ENCODE peak calls at places on chromosomes 4 and X, in nine cellular contexts. One of them, this sample, is unnamed.

GRCh38 chr4:88060431-88060830 is 53.0 kb downstream of the PKD2 start:
- DNase-seq in NCI-H2029: no peak
- DNase-seq in dermis microvascular lymphatic vessel endothelial cell: no peak
- DNase-seq in NCI-H1105: no peak
- DNase-seq in stimulated activated CD4-positive, alpha-beta T cell treated with anti-CD3 and anti-CD28 coated beads, Interleukin-4, amount 100 ng/mL, for 4 hours: no peak
- DNase-seq in heart right ventricle: no peak
- DNase-seq in kidney tubule cell: no peak
- DNase-seq in CD8-positive, alpha-beta T cell: no peak
- DNase-seq in adrenal gland: no peak
- DNase-seq in this sample: no peak

GRCh38 chrX:44474410-44474809 is 68.2 kb downstream of the FUNDC1 start:
- DNase-seq in dermis microvascular lymphatic vessel endothelial cell: no peak
- DNase-seq in NCI-H2029: no peak
- DNase-seq in adrenal gland: no peak
- DNase-seq in CD8-positive, alpha-beta T cell: no peak
- DNase-seq in heart right ventricle: no peak
- DNase-seq in stimulated activated CD4-positive, alpha-beta T cell treated with anti-CD3 and anti-CD28 coated beads, Interleukin-4, amount 100 ng/mL, for 4 hours: no peak
- DNase-seq in kidney tubule cell: no peak
- DNase-seq in NCI-H1105: no peak
- DNase-seq in this sample: no peak

GRCh38 chrX:119025900-119026299 is 46.9 kb upstream of the CT47C1 start:
- DNase-seq in CD8-positive, alpha-beta T cell: no peak
- DNase-seq in dermis microvascular lymphatic vessel endothelial cell: no peak
- DNase-seq in NCI-H1105: no peak
- DNase-seq in adrenal gland: no peak
- DNase-seq in kidney tubule cell: no peak
- DNase-seq in NCI-H2029: no peak
- DNase-seq in heart right ventricle: no peak
- DNase-seq in stimulated activated CD4-positive, alpha-beta T cell treated with anti-CD3 and anti-CD28 coated beads, Interleukin-4, amount 100 ng/mL, for 4 hours: no peak
- DNase-seq in this sample: no peak

GRCh38 chr4:157005193-157005592 is 33.6 kb upstream of the PDGFC start:
- DNase-seq in CD8-positive, alpha-beta T cell: no peak
- DNase-seq in heart right ventricle: no peak
- DNase-seq in stimulated activated CD4-positive, alpha-beta T cell treated with anti-CD3 and anti-CD28 coated beads, Interleukin-4, amount 100 ng/mL, for 4 hours: no peak
- DNase-seq in dermis microvascular lymphatic vessel endothelial cell: no peak
- DNase-seq in NCI-H1105: no peak
- DNase-seq in NCI-H2029: no peak
- DNase-seq in kidney tubule cell: no peak
- DNase-seq in adrenal gland: no peak
- DNase-seq in this sample: no peak

GRCh38 chrX:1295550-1295949 is 26.9 kb downstream of the CSF2RA start:
- DNase-seq in kidney tubule cell: no peak
- DNase-seq in adrenal gland: no peak
- DNase-seq in heart right ventricle: no peak
- DNase-seq in NCI-H1105: no peak
- DNase-seq in CD8-positive, alpha-beta T cell: no peak
- DNase-seq in NCI-H2029: no peak
- DNase-seq in stimulated activated CD4-positive, alpha-beta T cell treated with anti-CD3 and anti-CD28 coated beads, Interleukin-4, amount 100 ng/mL, for 4 hours: no peak
- DNase-seq in dermis microvascular lymphatic vessel endothelial cell: no peak
- DNase-seq in this sample: no peak

GRCh38 chr4:91729851-91730250 is 573.9 kb upstream of the GRID2 start:
- DNase-seq in NCI-H2029: no peak
- DNase-seq in adrenal gland: no peak
- DNase-seq in heart right ventricle: no peak
- DNase-seq in CD8-positive, alpha-beta T cell: no peak
- DNase-seq in NCI-H1105: no peak
- DNase-seq in dermis microvascular lymphatic vessel endothelial cell: no peak
- DNase-seq in kidney tubule cell: no peak
- DNase-seq in stimulated activated CD4-positive, alpha-beta T cell treated with anti-CD3 and anti-CD28 coated beads, Interleukin-4, amount 100 ng/mL, for 4 hours: no peak
- DNase-seq in this sample: no peak

GRCh38 chrX:276588-277171 is 4.5 kb upstream of the PLCXD1 start:
- DNase-seq in stimulated activated CD4-positive, alpha-beta T cell treated with anti-CD3 and anti-CD28 coated beads, Interleukin-4, amount 100 ng/mL, for 4 hours: peak
- DNase-seq in kidney tubule cell: peak
- DNase-seq in dermis microvascular lymphatic vessel endothelial cell: no peak
- DNase-seq in NCI-H1105: no peak
- DNase-seq in heart right ventricle: peak
- DNase-seq in adrenal gland: peak
- DNase-seq in CD8-positive, alpha-beta T cell: no peak
- DNase-seq in NCI-H2029: no peak
- DNase-seq in this sample: no peak

GRCh38 chr4:52290468-52290867 is 239.4 kb downstream of the SPATA18 start:
- DNase-seq in NCI-H1105: no peak
- DNase-seq in CD8-positive, alpha-beta T cell: no peak
- DNase-seq in dermis microvascular lymphatic vessel endothelial cell: no peak
- DNase-seq in heart right ventricle: peak
- DNase-seq in NCI-H2029: no peak
- DNase-seq in adrenal gland: no peak
- DNase-seq in stimulated activated CD4-positive, alpha-beta T cell treated with anti-CD3 and anti-CD28 coated beads, Interleukin-4, amount 100 ng/mL, for 4 hours: no peak
- DNase-seq in kidney tubule cell: no peak
- DNase-seq in this sample: no peak

GRCh38 chrX:130552444-130553073 is 150.8 kb downstream of the RBMX2 start:
- DNase-seq in heart right ventricle: no peak
- DNase-seq in NCI-H1105: no peak
- DNase-seq in CD8-positive, alpha-beta T cell: no peak
- DNase-seq in kidney tubule cell: peak
- DNase-seq in adrenal gland: no peak
- DNase-seq in stimulated activated CD4-positive, alpha-beta T cell treated with anti-CD3 and anti-CD28 coated beads, Interleukin-4, amount 100 ng/mL, for 4 hours: no peak
- DNase-seq in NCI-H2029: no peak
- DNase-seq in dermis microvascular lymphatic vessel endothelial cell: no peak
- DNase-seq in this sample: no peak

GRCh38 chr4:37243722-37244582 is 591 bp upstream of the NWD2 start:
- DNase-seq in NCI-H2029: no peak
- DNase-seq in heart right ventricle: peak
- DNase-seq in kidney tubule cell: peak
- DNase-seq in CD8-positive, alpha-beta T cell: no peak
- DNase-seq in NCI-H1105: no peak
- DNase-seq in stimulated activated CD4-positive, alpha-beta T cell treated with anti-CD3 and anti-CD28 coated beads, Interleukin-4, amount 100 ng/mL, for 4 hours: no peak
- DNase-seq in adrenal gland: no peak
- DNase-seq in dermis microvascular lymphatic vessel endothelial cell: no peak
- DNase-seq in this sample: no peak

GRCh38 chr4:26022346-26022891 is 108.4 kb downstream of the SMIM20 start:
- DNase-seq in adrenal gland: no peak
- DNase-seq in NCI-H1105: peak
- DNase-seq in dermis microvascular lymphatic vessel endothelial cell: peak
- DNase-seq in CD8-positive, alpha-beta T cell: no peak
- DNase-seq in heart right ventricle: no peak
- DNase-seq in stimulated activated CD4-positive, alpha-beta T cell treated with anti-CD3 and anti-CD28 coated beads, Interleukin-4, amount 100 ng/mL, for 4 hours: no peak
- DNase-seq in NCI-H2029: peak
- DNase-seq in kidney tubule cell: peak
- DNase-seq in this sample: peak

GRCh38 chr4:1172971-1173757 is 781 bp upstream of the SPON2 start:
- DNase-seq in adrenal gland: no peak
- DNase-seq in NCI-H2029: no peak
- DNase-seq in kidney tubule cell: peak
- DNase-seq in stimulated activated CD4-positive, alpha-beta T cell treated with anti-CD3 and anti-CD28 coated beads, Interleukin-4, amount 100 ng/mL, for 4 hours: no peak
- DNase-seq in NCI-H1105: no peak
- DNase-seq in dermis microvascular lymphatic vessel endothelial cell: no peak
- DNase-seq in heart right ventricle: no peak
- DNase-seq in CD8-positive, alpha-beta T cell: no peak
- DNase-seq in this sample: no peak

GRCh38 chr4:160537681-160538080 is 1434.8 kb downstream of the RAPGEF2 start:
- DNase-seq in kidney tubule cell: no peak
- DNase-seq in heart right ventricle: no peak
- DNase-seq in CD8-positive, alpha-beta T cell: no peak
- DNase-seq in dermis microvascular lymphatic vessel endothelial cell: no peak
- DNase-seq in stimulated activated CD4-positive, alpha-beta T cell treated with anti-CD3 and anti-CD28 coated beads, Interleukin-4, amount 100 ng/mL, for 4 hours: no peak
- DNase-seq in adrenal gland: no peak
- DNase-seq in NCI-H1105: no peak
- DNase-seq in NCI-H2029: no peak
- DNase-seq in this sample: no peak

GRCh38 chr4:56434599-56435000 is 815 bp downstream of the PPAT start:
- DNase-seq in heart right ventricle: no peak
- DNase-seq in dermis microvascular lymphatic vessel endothelial cell: peak
- DNase-seq in adrenal gland: no peak
- DNase-seq in CD8-positive, alpha-beta T cell: no peak
- DNase-seq in stimulated activated CD4-positive, alpha-beta T cell treated with anti-CD3 and anti-CD28 coated beads, Interleukin-4, amount 100 ng/mL, for 4 hours: no peak
- DNase-seq in NCI-H2029: peak
- DNase-seq in NCI-H1105: no peak
- DNase-seq in kidney tubule cell: no peak
- DNase-seq in this sample: peak

GRCh38 chr4:14701389-14701788 is 300.9 kb upstream of the CPEB2 start:
- DNase-seq in kidney tubule cell: no peak
- DNase-seq in adrenal gland: peak
- DNase-seq in NCI-H1105: no peak
- DNase-seq in heart right ventricle: no peak
- DNase-seq in stimulated activated CD4-positive, alpha-beta T cell treated with anti-CD3 and anti-CD28 coated beads, Interleukin-4, amount 100 ng/mL, for 4 hours: no peak
- DNase-seq in dermis microvascular lymphatic vessel endothelial cell: no peak
- DNase-seq in NCI-H2029: no peak
- DNase-seq in CD8-positive, alpha-beta T cell: no peak
- DNase-seq in this sample: no peak

GRCh38 chr4:59647500-59647899 is 1552.6 kb upstream of the ADGRL3 start:
- DNase-seq in kidney tubule cell: no peak
- DNase-seq in heart right ventricle: no peak
- DNase-seq in CD8-positive, alpha-beta T cell: no peak
- DNase-seq in stimulated activated CD4-positive, alpha-beta T cell treated with anti-CD3 and anti-CD28 coated beads, Interleukin-4, amount 100 ng/mL, for 4 hours: no peak
- DNase-seq in adrenal gland: no peak
- DNase-seq in dermis microvascular lymphatic vessel endothelial cell: no peak
- DNase-seq in NCI-H2029: no peak
- DNase-seq in NCI-H1105: no peak
- DNase-seq in this sample: no peak

GRCh38 chr4:140269369-140269768 is 104.1 kb upstream of the SCOC start:
- DNase-seq in dermis microvascular lymphatic vessel endothelial cell: no peak
- DNase-seq in kidney tubule cell: no peak
- DNase-seq in NCI-H2029: no peak
- DNase-seq in adrenal gland: no peak
- DNase-seq in stimulated activated CD4-positive, alpha-beta T cell treated with anti-CD3 and anti-CD28 coated beads, Interleukin-4, amount 100 ng/mL, for 4 hours: no peak
- DNase-seq in heart right ventricle: no peak
- DNase-seq in NCI-H1105: no peak
- DNase-seq in CD8-positive, alpha-beta T cell: no peak
- DNase-seq in this sample: no peak

GRCh38 chrX:69029696-69030245 is 135.5 kb downstream of the PJA1 start:
- DNase-seq in NCI-H2029: no peak
- DNase-seq in dermis microvascular lymphatic vessel endothelial cell: no peak
- DNase-seq in kidney tubule cell: no peak
- DNase-seq in adrenal gland: no peak
- DNase-seq in NCI-H1105: no peak
- DNase-seq in stimulated activated CD4-positive, alpha-beta T cell treated with anti-CD3 and anti-CD28 coated beads, Interleukin-4, amount 100 ng/mL, for 4 hours: no peak
- DNase-seq in CD8-positive, alpha-beta T cell: no peak
- DNase-seq in heart right ventricle: no peak
- DNase-seq in this sample: no peak

GRCh38 chr4:6986067-6986780 is 56.9 kb upstream of the TADA2B start:
- DNase-seq in kidney tubule cell: peak
- DNase-seq in CD8-positive, alpha-beta T cell: no peak
- DNase-seq in dermis microvascular lymphatic vessel endothelial cell: peak
- DNase-seq in adrenal gland: peak
- DNase-seq in heart right ventricle: peak
- DNase-seq in NCI-H2029: no peak
- DNase-seq in NCI-H1105: no peak
- DNase-seq in stimulated activated CD4-positive, alpha-beta T cell treated with anti-CD3 and anti-CD28 coated beads, Interleukin-4, amount 100 ng/mL, for 4 hours: no peak
- DNase-seq in this sample: no peak

GRCh38 chrX:66408507-66408906 is 230.4 kb downstream of the EDA2R start:
- DNase-seq in stimulated activated CD4-positive, alpha-beta T cell treated with anti-CD3 and anti-CD28 coated beads, Interleukin-4, amount 100 ng/mL, for 4 hours: no peak
- DNase-seq in CD8-positive, alpha-beta T cell: no peak
- DNase-seq in NCI-H1105: no peak
- DNase-seq in heart right ventricle: no peak
- DNase-seq in dermis microvascular lymphatic vessel endothelial cell: no peak
- DNase-seq in kidney tubule cell: no peak
- DNase-seq in NCI-H2029: no peak
- DNase-seq in adrenal gland: no peak
- DNase-seq in this sample: peak

GRCh38 chrX:120468825-120469525 is at the start of gene LAMP2:
- DNase-seq in stimulated activated CD4-positive, alpha-beta T cell treated with anti-CD3 and anti-CD28 coated beads, Interleukin-4, amount 100 ng/mL, for 4 hours: peak
- DNase-seq in CD8-positive, alpha-beta T cell: peak
- DNase-seq in dermis microvascular lymphatic vessel endothelial cell: peak
- DNase-seq in NCI-H1105: peak
- DNase-seq in NCI-H2029: peak
- DNase-seq in kidney tubule cell: peak
- DNase-seq in adrenal gland: peak
- DNase-seq in heart right ventricle: peak
- DNase-seq in this sample: peak

GRCh38 chrX:79452879-79453278 is 85.7 kb upstream of the ITM2A start:
- DNase-seq in NCI-H1105: no peak
- DNase-seq in dermis microvascular lymphatic vessel endothelial cell: no peak
- DNase-seq in kidney tubule cell: peak
- DNase-seq in adrenal gland: no peak
- DNase-seq in heart right ventricle: no peak
- DNase-seq in stimulated activated CD4-positive, alpha-beta T cell treated with anti-CD3 and anti-CD28 coated beads, Interleukin-4, amount 100 ng/mL, for 4 hours: no peak
- DNase-seq in NCI-H2029: no peak
- DNase-seq in CD8-positive, alpha-beta T cell: no peak
- DNase-seq in this sample: no peak

GRCh38 chr4:1375761-1376322 is 28.8 kb downstream of the UVSSA start:
- DNase-seq in NCI-H1105: no peak
- DNase-seq in adrenal gland: peak
- DNase-seq in stimulated activated CD4-positive, alpha-beta T cell treated with anti-CD3 and anti-CD28 coated beads, Interleukin-4, amount 100 ng/mL, for 4 hours: no peak
- DNase-seq in NCI-H2029: no peak
- DNase-seq in kidney tubule cell: no peak
- DNase-seq in dermis microvascular lymphatic vessel endothelial cell: no peak
- DNase-seq in heart right ventricle: peak
- DNase-seq in CD8-positive, alpha-beta T cell: no peak
- DNase-seq in this sample: no peak

GRCh38 chr4:176387571-176387970 is 67.8 kb downstream of the SPCS3 start:
- DNase-seq in NCI-H1105: no peak
- DNase-seq in stimulated activated CD4-positive, alpha-beta T cell treated with anti-CD3 and anti-CD28 coated beads, Interleukin-4, amount 100 ng/mL, for 4 hours: no peak
- DNase-seq in kidney tubule cell: no peak
- DNase-seq in CD8-positive, alpha-beta T cell: no peak
- DNase-seq in NCI-H2029: no peak
- DNase-seq in dermis microvascular lymphatic vessel endothelial cell: no peak
- DNase-seq in adrenal gland: no peak
- DNase-seq in heart right ventricle: no peak
- DNase-seq in this sample: no peak

GRCh38 chrX:2521092-2521926 is 20.5 kb upstream of the DHRSX start:
- DNase-seq in kidney tubule cell: no peak
- DNase-seq in CD8-positive, alpha-beta T cell: no peak
- DNase-seq in heart right ventricle: no peak
- DNase-seq in adrenal gland: peak
- DNase-seq in NCI-H2029: no peak
- DNase-seq in NCI-H1105: no peak
- DNase-seq in stimulated activated CD4-positive, alpha-beta T cell treated with anti-CD3 and anti-CD28 coated beads, Interleukin-4, amount 100 ng/mL, for 4 hours: no peak
- DNase-seq in dermis microvascular lymphatic vessel endothelial cell: no peak
- DNase-seq in this sample: no peak

GRCh38 chr4:82984459-82984858 is 26.2 kb downstream of the LIN54 start:
- DNase-seq in stimulated activated CD4-positive, alpha-beta T cell treated with anti-CD3 and anti-CD28 coated beads, Interleukin-4, amount 100 ng/mL, for 4 hours: no peak
- DNase-seq in NCI-H1105: no peak
- DNase-seq in NCI-H2029: no peak
- DNase-seq in kidney tubule cell: peak
- DNase-seq in CD8-positive, alpha-beta T cell: no peak
- DNase-seq in dermis microvascular lymphatic vessel endothelial cell: peak
- DNase-seq in adrenal gland: no peak
- DNase-seq in heart right ventricle: no peak
- DNase-seq in this sample: no peak

GRCh38 chr4:88659061-88659889 is 38.4 kb downstream of the NAP1L5 start:
- DNase-seq in NCI-H1105: no peak
- DNase-seq in CD8-positive, alpha-beta T cell: peak
- DNase-seq in stimulated activated CD4-positive, alpha-beta T cell treated with anti-CD3 and anti-CD28 coated beads, Interleukin-4, amount 100 ng/mL, for 4 hours: peak
- DNase-seq in heart right ventricle: no peak
- DNase-seq in NCI-H2029: peak
- DNase-seq in adrenal gland: peak
- DNase-seq in kidney tubule cell: peak
- DNase-seq in dermis microvascular lymphatic vessel endothelial cell: peak
- DNase-seq in this sample: no peak

GRCh38 chr4:47498899-47499298 is 13.8 kb downstream of the ATP10D start:
- DNase-seq in NCI-H1105: no peak
- DNase-seq in adrenal gland: no peak
- DNase-seq in NCI-H2029: no peak
- DNase-seq in stimulated activated CD4-positive, alpha-beta T cell treated with anti-CD3 and anti-CD28 coated beads, Interleukin-4, amount 100 ng/mL, for 4 hours: no peak
- DNase-seq in CD8-positive, alpha-beta T cell: no peak
- DNase-seq in dermis microvascular lymphatic vessel endothelial cell: no peak
- DNase-seq in heart right ventricle: no peak
- DNase-seq in kidney tubule cell: no peak
- DNase-seq in this sample: no peak